ENCODE peak calls at places on chromosomes 12 and 14, in four cellular contexts. Q is DND-41, L is HepG2, G is GM12878. U is an unnamed sample.

GRCh38 chr12:106211973-106212372 is 35.8 kb downstream of the CKAP4 start:
- DNase-seq in Q (no peak), L (no peak), G (no peak), U (peak; percentile 26)

GRCh38 chr12:62194616-62195015 is 65.6 kb upstream of the USP15 start:
- DNase-seq in Q (no peak), L (no peak), G (no peak), U (no peak)

GRCh38 chr12:65962921-65963883 is 138.9 kb downstream of the HMGA2 start:
- DNase-seq in Q (peak; percentile 21), L (no peak), G (no peak), U (no peak)

GRCh38 chr12:130973906-130974305 is 20.2 kb downstream of the ADGRD1 start:
- DNase-seq in Q (no peak), L (no peak), G (no peak), U (no peak)

GRCh38 chr14:50920482-50921225 is 23.6 kb downstream of the PYGL start:
- DNase-seq in Q (no peak), L (peak; percentile 90), G (no peak), U (no peak)

GRCh38 chr14:93994919-93995682 is 2.0 kb upstream of the CCDC197 start:
- DNase-seq in Q (no peak), L (no peak), G (no peak), U (no peak)

GRCh38 chr12:115375188-115375991 is 691.4 kb upstream of the TBX3 start:
- DNase-seq in Q (peak; percentile 66), L (peak; percentile 28), G (peak; percentile 65), U (no peak)

GRCh38 chr14:55097894-55098560 is 31.0 kb upstream of the LGALS3 start:
- DNase-seq in Q (no peak), L (no peak), G (peak; percentile 99), U (no peak)

GRCh38 chr12:104549820-104550480 is 93.2 kb downstream of the CHST11 start:
- DNase-seq in Q (no peak), L (no peak), G (no peak), U (peak; percentile 21)

GRCh38 chr14:85187521-85187920 is 342.4 kb upstream of the FLRT2 start:
- DNase-seq in Q (no peak), L (no peak), G (no peak), U (no peak)

GRCh38 chr14:75022655-75023054 is 19.9 kb downstream of the EIF2B2 start:
- DNase-seq in Q (peak; percentile 23), L (peak; percentile 40), G (no peak), U (peak; percentile 56)

GRCh38 chr14:89844508-89844907 is 110.0 kb downstream of the EFCAB11 start:
- DNase-seq in Q (no peak), L (no peak), G (no peak), U (no peak)

GRCh38 chr12:112851024-112851777 is 55.6 kb upstream of the OAS1 start:
- DNase-seq in Q (no peak), L (no peak), G (no peak), U (no peak)

GRCh38 chr14:72893636-72894322 is at the start of gene DPF3:
- DNase-seq in Q (peak; percentile 94), L (peak; percentile 89), G (peak; percentile 75), U (peak; percentile 89)
- TF ChIP-seq EZH2 in Q (no peak), L (no peak), G (no peak), U (no peak)

DNA sequence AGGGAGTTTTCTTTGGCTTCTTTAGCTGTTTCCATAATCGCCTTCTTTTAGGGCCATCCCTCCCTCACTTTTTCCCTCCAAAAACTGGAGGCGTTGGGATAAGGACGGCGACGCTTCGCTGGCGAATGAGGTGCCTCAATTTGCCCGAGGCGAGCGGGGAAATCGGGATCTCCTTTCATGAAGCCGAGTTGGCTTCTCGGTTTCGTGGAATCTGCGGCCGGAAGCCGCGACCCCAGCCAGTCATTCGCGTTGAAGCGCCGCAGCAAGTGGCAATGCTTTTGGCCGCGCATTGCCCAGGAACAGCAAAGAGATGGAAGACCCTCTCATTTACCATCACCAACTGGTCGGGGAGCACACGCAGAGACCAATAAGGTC is 8.3 kb upstream of the SIX1 start:
- DNase-seq in Q (no peak), L (no peak), G (no peak), U (no peak)
- TF ChIP-seq EZH2 in Q (no peak), L (no peak), G (no peak), U (no peak)

GRCh38 chr12:48184549-48184922 is 1.1 kb downstream of the CCDC184 start:
- DNase-seq in Q (no peak), L (no peak), G (no peak), U (no peak)
- TF ChIP-seq EZH2 in Q (no peak), L (no peak), G (no peak), U (no peak)

GRCh38 chr12:107776171-107776570 is 1.7 kb downstream of the ASCL4 start:
- DNase-seq in Q (no peak), L (no peak), G (no peak), U (no peak)

GRCh38 chr12:107779077-107779840 is 4.8 kb downstream of the ASCL4 start:
- DNase-seq in Q (no peak), L (no peak), G (peak; percentile 68), U (no peak)

GRCh38 chr12:107778383-107779015 is 4.0 kb downstream of the ASCL4 start:
- DNase-seq in Q (no peak), L (peak; percentile 3), G (no peak), U (no peak)

GRCh38 chr12:107774349-107775029 is at the start of gene ASCL4:
- DNase-seq in Q (peak; percentile 67), L (no peak), G (no peak), U (no peak)

GRCh38 chr12:107775093-107775721 is 703 bp downstream of the ASCL4 start:
- DNase-seq in Q (no peak), L (no peak), G (no peak), U (no peak)
- TF ChIP-seq EZH2 in Q (no peak), L (no peak), G (no peak), U (no peak)